ENCODE peak calls at places on chromosomes 7 and 10, in ten cellular contexts. D, T, L, P, W, I, R, Q, O and C are unnamed samples.
A peak's percentile ranks its signal among the peaks of the same experiment; 100 is the strongest.

GRCh38 chr7:25246306-25246705 is 18.0 kb upstream of the NPVF start:
- DNase-seq in D (no peak), T (no peak), L (no peak), P (no peak), W (no peak), I (no peak), R (no peak), Q (no peak), O (no peak), C (no peak)

GRCh38 chr7:101626069-101626671 is 2.9 kb downstream of the MYL10 start:
- DNase-seq in D (no peak), T (no peak), L (no peak), P (no peak), W (no peak), I (no peak), R (no peak), Q (no peak), O (no peak), C (no peak)

GRCh38 chr7:157008206-157009169 is 2.0 kb downstream of the MNX1 start:
- DNase-seq in D (no peak), T (no peak), L (no peak), P (no peak), W (no peak), I (no peak), R (no peak), Q (no peak), O (no peak), C (no peak)

GRCh38 chr7:112370436-112370835 is 79.8 kb upstream of the IFRD1 start:
- DNase-seq in D (no peak), T (no peak), L (no peak), P (no peak), W (no peak), I (no peak), R (no peak), Q (no peak), O (no peak), C (no peak)

GRCh38 chr7:159084069-159084801 is 60.4 kb downstream of the VIPR2 start:
- DNase-seq in D (no peak), T (no peak), L (no peak), P (peak; percentile 56), W (no peak), I (peak; percentile 9), R (peak; percentile 30), Q (no peak), O (no peak), C (no peak)

GRCh38 chr7:26713981-26714380 is 150.4 kb downstream of the SKAP2 start:
- DNase-seq in D (no peak), T (no peak), L (no peak), P (no peak), W (no peak), I (no peak), R (no peak), Q (no peak), O (no peak), C (no peak)

GRCh38 chr7:36283711-36284130 is 105.9 kb upstream of the ANLN start:
- DNase-seq in D (no peak), T (no peak), L (no peak), P (peak; percentile 84), W (no peak), I (no peak), R (no peak), Q (no peak), O (no peak), C (no peak)

GRCh38 chr10:33143160-33143728 is 185.2 kb upstream of the ITGB1 start:
- DNase-seq in D (no peak), T (peak; percentile 48), L (peak; percentile 42), P (peak; percentile 15), W (no peak), I (no peak), R (no peak), Q (peak; percentile 93), O (no peak), C (no peak)

GRCh38 chr10:122115874-122116273 is 126.9 kb downstream of the TACC2 start:
- DNase-seq in D (no peak), T (no peak), L (no peak), P (no peak), W (no peak), I (no peak), R (no peak), Q (no peak), O (no peak), C (no peak)

GRCh38 chr10:122112021-122112616 is 123.2 kb downstream of the TACC2 start:
- DNase-seq in D (peak; percentile 16), T (no peak), L (no peak), P (no peak), W (no peak), I (no peak), R (no peak), Q (peak; percentile 76), O (no peak), C (no peak)

GRCh38 chr10:122113161-122113944 is 124.4 kb downstream of the TACC2 start:
- DNase-seq in D (peak; percentile 49), T (peak; percentile 88), L (peak; percentile 78), P (peak; percentile 95), W (no peak), I (peak; percentile 87), R (peak; percentile 84), Q (peak; percentile 68), O (peak; percentile 65), C (peak; percentile 54)

GRCh38 chr10:122114156-122114747 is 125.3 kb downstream of the TACC2 start:
- DNase-seq in D (no peak), T (no peak), L (no peak), P (peak; percentile 79), W (no peak), I (peak; percentile 50), R (no peak), Q (peak; percentile 34), O (no peak), C (no peak)

DNA sequence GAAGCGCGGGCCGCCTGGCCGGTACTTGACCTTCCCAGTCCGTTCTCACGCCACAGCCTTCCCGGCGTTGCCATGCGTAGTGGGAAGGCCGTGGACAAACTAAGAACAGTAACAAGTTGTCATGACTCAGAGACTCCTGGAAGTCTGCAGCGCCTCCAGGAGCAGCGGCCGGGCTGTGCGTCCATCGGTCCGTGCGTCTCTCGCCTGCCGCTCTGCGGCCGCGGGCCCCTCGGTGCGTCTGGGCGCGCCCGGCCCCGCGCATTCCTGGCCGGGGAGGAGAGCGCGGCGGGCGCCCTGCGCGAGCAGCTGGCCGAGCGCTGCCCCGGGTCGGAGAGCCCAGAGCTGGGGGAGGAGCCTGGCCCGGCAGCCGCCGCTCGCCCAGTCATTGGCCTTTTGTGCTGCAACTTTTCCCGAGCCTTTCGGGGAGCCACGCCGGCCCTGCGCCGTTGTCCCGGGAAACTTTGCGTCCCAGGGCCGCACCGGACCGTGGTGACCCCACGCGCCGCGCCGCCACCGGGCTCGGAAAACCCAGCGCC is 123.7 kb downstream of the TACC2 start:
- DNase-seq in D (peak; percentile 72), T (peak; percentile 93), L (peak; percentile 77), P (peak; percentile 97), W (no peak), I (peak; percentile 89), R (peak; percentile 91), Q (peak; percentile 96), O (peak; percentile 69), C (peak; percentile 66)
- TF ChIP-seq POLR2A in D (peak; percentile 56), T (peak; percentile 70), L (peak; percentile 58), P (no peak), W (no peak), I (peak; percentile 70), R (peak; percentile 76), Q (peak; percentile 48), O (peak; percentile 22), C (peak; percentile 67)

GRCh38 chr7:128865303-128865702 is 2.6 kb downstream of the ATP6V1F start:
- DNase-seq in D (no peak), T (no peak), L (no peak), P (no peak), W (no peak), I (no peak), R (no peak), Q (no peak), O (no peak), C (no peak)

GRCh38 chr7:128868624-128869137 is 6.0 kb downstream of the ATP6V1F start:
- DNase-seq in D (no peak), T (no peak), L (no peak), P (no peak), W (no peak), I (no peak), R (no peak), Q (no peak), O (no peak), C (no peak)

GRCh38 chr7:128865996-128866877 is 3.6 kb downstream of the ATP6V1F start:
- DNase-seq in D (no peak), T (no peak), L (no peak), P (no peak), W (no peak), I (no peak), R (no peak), Q (no peak), O (no peak), C (no peak)

GRCh38 chr7:128867842-128868623 is 5.4 kb downstream of the ATP6V1F start:
- DNase-seq in D (no peak), T (no peak), L (no peak), P (no peak), W (no peak), I (no peak), R (peak; percentile 61), Q (peak; percentile 51), O (no peak), C (no peak)

DNA sequence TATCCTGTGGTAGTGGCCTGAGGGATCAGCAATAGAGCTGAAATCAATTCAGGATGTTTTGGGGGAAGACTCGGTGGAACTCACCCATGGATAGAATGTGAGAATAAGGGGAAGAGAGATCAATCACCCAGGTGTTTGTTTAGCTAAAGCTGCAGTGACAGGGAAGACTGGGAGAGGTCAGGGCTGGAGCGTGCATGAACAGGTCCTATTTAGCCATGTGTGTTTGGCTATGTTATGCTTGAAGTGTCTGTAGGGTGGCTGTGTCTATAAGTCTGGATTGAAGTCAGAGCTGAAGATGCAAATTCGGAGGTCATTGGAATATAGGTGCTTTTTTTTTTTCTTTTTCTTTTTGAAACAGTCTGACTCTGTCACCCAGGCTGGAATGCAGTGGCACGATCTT is 4.6 kb downstream of the ATP6V1F start:
- DNase-seq in D (no peak), T (no peak), L (no peak), P (no peak), W (no peak), I (no peak), R (no peak), Q (no peak), O (no peak), C (no peak)
- TF ChIP-seq POLR2A in D (no peak), T (no peak), L (no peak), P (no peak), W (no peak), I (no peak), R (no peak), Q (no peak), O (no peak), C (no peak)

DNA sequence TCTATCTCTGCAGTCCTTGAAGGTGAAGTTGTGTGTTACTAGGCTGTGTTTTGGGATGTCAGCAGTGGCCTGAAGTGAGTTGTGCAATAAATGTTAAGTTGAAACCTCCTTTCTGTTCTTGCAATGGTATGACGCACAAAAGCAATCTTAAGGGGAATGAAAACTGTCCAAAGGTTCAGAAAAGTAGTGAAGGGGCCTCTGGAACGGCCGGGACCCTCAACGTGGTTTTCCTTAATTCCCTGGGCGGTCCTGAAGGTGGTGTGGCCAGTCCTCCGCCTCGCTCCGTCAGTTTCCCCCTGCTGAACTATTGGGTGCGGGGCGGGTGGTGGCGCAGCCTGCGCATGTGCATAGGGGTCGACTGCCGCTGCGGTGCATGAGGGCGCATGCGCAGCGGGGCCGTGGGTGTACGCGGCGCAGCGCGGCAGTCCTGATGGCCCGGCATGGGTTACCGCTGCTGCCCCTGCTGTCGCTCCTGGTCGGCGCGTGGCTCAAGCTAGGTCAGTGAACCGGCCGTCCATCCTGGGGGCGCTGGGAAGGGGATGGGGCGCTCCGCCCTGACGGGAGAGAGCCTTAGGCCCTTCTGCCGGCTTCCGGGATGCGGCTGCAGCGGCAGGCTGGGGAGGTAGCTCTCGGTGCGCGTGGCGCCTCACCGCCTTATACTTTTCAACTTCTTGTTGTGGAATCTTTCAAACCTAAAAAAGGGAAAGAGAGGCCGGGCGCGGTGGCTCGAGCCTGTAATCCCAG is at the start of gene SUMF2:
- DNase-seq in D (peak; percentile 78), T (peak; percentile 98), L (peak; percentile 83), P (peak; percentile 94), W (peak; percentile 95), I (peak; percentile 91), R (peak; percentile 93), Q (peak; percentile 83), O (peak; percentile 83), C (peak; percentile 99)
- TF ChIP-seq POLR2A in D (peak; percentile 82), T (peak; percentile 96), L (peak; percentile 92), P (peak; percentile 87), W (peak; percentile 96), I (peak; percentile 93), R (peak; percentile 72), Q (peak; percentile 64), O (peak; percentile 80), C (peak; percentile 99)

GRCh38 chr7:44639701-44640321 is 33.4 kb downstream of the OGDH start:
- DNase-seq in D (peak; percentile 12), T (peak; percentile 64), L (peak; percentile 83), P (no peak), W (no peak), I (peak; percentile 58), R (no peak), Q (peak; percentile 91), O (peak; percentile 25), C (peak; percentile 79)

GRCh38 chr7:44637788-44638594 is 31.6 kb downstream of the OGDH start:
- DNase-seq in D (peak; percentile 91), T (peak; percentile 58), L (no peak), P (peak; percentile 83), W (no peak), I (no peak), R (peak; percentile 78), Q (peak; percentile 89), O (no peak), C (peak; percentile 70)

GRCh38 chr7:44636041-44636580 is 29.7 kb downstream of the OGDH start:
- DNase-seq in D (no peak), T (no peak), L (no peak), P (no peak), W (no peak), I (no peak), R (peak; percentile 82), Q (no peak), O (no peak), C (no peak)

GRCh38 chr7:44636926-44637325 is 30.5 kb downstream of the OGDH start:
- DNase-seq in D (no peak), T (no peak), L (no peak), P (no peak), W (no peak), I (no peak), R (no peak), Q (no peak), O (no peak), C (no peak)

GRCh38 chr7:44638611-44639557 is 32.5 kb downstream of the OGDH start:
- DNase-seq in D (peak; percentile 74), T (peak; percentile 81), L (peak; percentile 62), P (peak; percentile 79), W (peak; percentile 71), I (peak; percentile 56), R (peak; percentile 82), Q (peak; percentile 75), O (no peak), C (peak; percentile 94)
- TF ChIP-seq POLR2A in D (peak; percentile 71), T (no peak), L (no peak), P (no peak), W (peak; percentile 76), I (no peak), R (no peak), Q (no peak), O (no peak), C (peak; percentile 3)